ENCODE peak calls at places on chromosome 19, in ten cellular contexts. I is psoas muscle; Q is substantia nigra; H is GM13976; F is Calu3; V is thoracic aorta; N is NCI-H1436; L is SW 1271; Z is AG10803; R is stimulated activated CD8-positive, alpha-beta memory T cell treated with anti-CD3 and anti-CD28 coated beads, Interleukin-2, amount 100 ng/mL, for 48 hours. U is an unnamed sample.

GRCh38 chr19:8116437-8117293 is 32.7 kb downstream of the FBN3 start:
- DNase-seq in I (no peak), Q (no peak), H (no peak), F (peak), V (no peak), N (no peak), L (no peak), Z (no peak), R (no peak), U (no peak)

GRCh38 chr19:35977446-35978222 is 17.4 kb upstream of the SDHAF1 start:
- DNase-seq in I (no peak), Q (no peak), H (no peak), F (peak), V (no peak), N (peak), L (no peak), Z (no peak), R (no peak), U (no peak)

GRCh38 chr19:46021531-46022041 is 1.3 kb downstream of the PGLYRP1 start:
- DNase-seq in I (no peak), Q (no peak), H (no peak), F (no peak), V (no peak), N (no peak), L (no peak), Z (no peak), R (no peak), U (no peak)

GRCh38 chr19:823565-824121 is 1.9 kb upstream of the PLPPR3 start:
- DNase-seq in I (no peak), Q (no peak), H (no peak), F (peak), V (no peak), N (no peak), L (no peak), Z (no peak), R (no peak), U (no peak)

GRCh38 chr19:6610934-6611370 is 20.0 kb upstream of the CD70 start:
- DNase-seq in I (no peak), Q (no peak), H (no peak), F (no peak), V (no peak), N (no peak), L (peak), Z (peak), R (no peak), U (no peak)

GRCh38 chr19:10321874-10322835 is 6.3 kb upstream of the FDX2 start:
- DNase-seq in I (no peak), Q (no peak), H (no peak), F (no peak), V (no peak), N (no peak), L (no peak), Z (no peak), R (no peak), U (no peak)

GRCh38 chr19:12913871-12914690 is 5.0 kb downstream of the SYCE2 start:
- DNase-seq in I (no peak), Q (no peak), H (no peak), F (no peak), V (no peak), N (no peak), L (no peak), Z (peak), R (no peak), U (no peak)

GRCh38 chr19:39993605-39994004 is 3.3 kb upstream of the ZNF546 start:
- DNase-seq in I (no peak), Q (no peak), H (no peak), F (no peak), V (no peak), N (no peak), L (no peak), Z (no peak), R (no peak), U (no peak)

GRCh38 chr19:1325568-1326294 is 40.1 kb downstream of the EFNA2 start:
- DNase-seq in I (no peak), Q (no peak), H (no peak), F (no peak), V (no peak), N (no peak), L (no peak), Z (no peak), R (no peak), U (no peak)

GRCh38 chr19:30360378-30361106 is 11.6 kb upstream of the ZNF536 start:
- DNase-seq in I (no peak), Q (no peak), H (no peak), F (no peak), V (no peak), N (no peak), L (no peak), Z (peak), R (no peak), U (no peak)

GRCh38 chr19:17348700-17349099 is 11.3 kb downstream of the GTPBP3 start:
- DNase-seq in I (peak), Q (no peak), H (peak), F (peak), V (peak), N (no peak), L (peak), Z (peak), R (no peak), U (peak)

GRCh38 chr19:50328257-50329145 is 676 bp downstream of the KCNC3 start:
- DNase-seq in I (no peak), Q (no peak), H (peak), F (peak), V (no peak), N (peak), L (no peak), Z (peak), R (peak), U (no peak)

GRCh38 chr19:48363500-48363809 is 285 bp downstream of the TMEM143 start:
- DNase-seq in I (no peak), Q (no peak), H (no peak), F (no peak), V (no peak), N (no peak), L (no peak), Z (no peak), R (no peak), U (peak)